ENCODE peak calls at places on chromosome 22, in seven cellular contexts. A is NCI-H1105 treated with DMSO at 0.1 percent for 48 hours, N is left kidney, G is HuH-7.5, B is GM03348, O is AG08395, P is left colon. H is an unnamed sample.

GRCh38 chr22:27416553-27417427 is 384.8 kb downstream of the MN1 start:
- DNase-seq in A (peak; percentile 73), N (peak; percentile 52), G (no peak), B (peak; percentile 88), O (peak; percentile 91), P (no peak), H (peak; percentile 94)

GRCh38 chr22:46649176-46650077 is 29.2 kb downstream of the GRAMD4 start:
- DNase-seq in A (peak; percentile 87), N (peak; percentile 25), G (no peak), B (peak; percentile 45), O (peak; percentile 14), P (no peak), H (peak; percentile 90)

GRCh38 chr22:40178417-40179409 is 988 bp downstream of the TNRC6B start:
- DNase-seq in A (peak; percentile 39), N (peak; percentile 91), G (no peak), B (peak; percentile 20), O (peak; percentile 21), P (no peak), H (no peak)

GRCh38 chr22:50012201-50013181 is at the start of gene IL17REL:
- DNase-seq in A (no peak), N (peak; percentile 67), G (peak; percentile 85), B (peak; percentile 54), O (peak; percentile 54), P (peak; percentile 27), H (peak; percentile 97)

GRCh38 chr22:23655891-23656475 is 23.9 kb upstream of the DRICH1 start:
- DNase-seq in A (no peak), N (no peak), G (no peak), B (no peak), O (no peak), P (no peak), H (no peak)

GRCh38 chr22:44668190-44668885 is 33.7 kb upstream of the PRR5 start:
- DNase-seq in A (no peak), N (peak; percentile 63), G (peak; percentile 47), B (peak; percentile 91), O (peak; percentile 58), P (no peak), H (peak; percentile 81)

GRCh38 chr22:50016988-50017700 is 4.6 kb upstream of the IL17REL start:
- DNase-seq in A (no peak), N (no peak), G (no peak), B (no peak), O (no peak), P (no peak), H (peak; percentile 90)

GRCh38 chr22:36237462-36238347 is 1.6 kb downstream of the APOL2 start:
- DNase-seq in A (peak; percentile 18), N (no peak), G (no peak), B (peak; percentile 50), O (no peak), P (no peak), H (peak; percentile 86)

GRCh38 chr22:36510966-36511881 is 4.4 kb upstream of the FOXRED2 start:
- DNase-seq in A (peak; percentile 12), N (peak; percentile 82), G (peak; percentile 52), B (peak; percentile 65), O (peak; percentile 69), P (no peak), H (peak; percentile 90)

GRCh38 chr22:44409211-44409648 is 88.8 kb downstream of the RTL6 start:
- DNase-seq in A (no peak), N (no peak), G (no peak), B (no peak), O (no peak), P (peak; percentile 7), H (peak; percentile 39)

GRCh38 chr22:46995501-46996360 is 233.3 kb downstream of the TBC1D22A start:
- DNase-seq in A (no peak), N (no peak), G (no peak), B (no peak), O (no peak), P (no peak), H (peak; percentile 65)

GRCh38 chr22:24486501-24486921 is 8.6 kb upstream of the UPB1 start:
- DNase-seq in A (no peak), N (no peak), G (no peak), B (peak; percentile 76), O (peak; percentile 79), P (no peak), H (peak; percentile 93)

GRCh38 chr22:18968011-18968749 is 32.1 kb upstream of the PRODH start:
- DNase-seq in A (no peak), N (peak; percentile 87), G (no peak), B (peak; percentile 70), O (peak; percentile 24), P (no peak), H (peak; percentile 88)

GRCh38 chr22:28907311-28908008 is 24.1 kb downstream of the ZNRF3 start:
- DNase-seq in A (no peak), N (no peak), G (no peak), B (no peak), O (no peak), P (no peak), H (no peak)

GRCh38 chr22:28904211-28904808 is 20.9 kb downstream of the ZNRF3 start:
- DNase-seq in A (no peak), N (peak; percentile 67), G (no peak), B (no peak), O (peak; percentile 36), P (no peak), H (no peak)

GRCh38 chr22:25875461-25875860 is 133.5 kb downstream of the MYO18B start:
- DNase-seq in A (no peak), N (no peak), G (no peak), B (no peak), O (no peak), P (no peak), H (no peak)

GRCh38 chr22:49331223-49331815 is 496.4 kb downstream of the BRD1 start:
- DNase-seq in A (no peak), N (no peak), G (no peak), B (peak; percentile 1), O (no peak), P (no peak), H (peak; percentile 35)

GRCh38 chr22:50461536-50461935 is 13.3 kb downstream of the SBF1 start:
- DNase-seq in A (no peak), N (no peak), G (no peak), B (no peak), O (no peak), P (no peak), H (no peak)

GRCh38 chr22:20013382-20013871 is 3.2 kb downstream of the ARVCF start:
- DNase-seq in A (peak; percentile 4), N (peak; percentile 91), G (no peak), B (peak; percentile 77), O (peak; percentile 61), P (peak; percentile 44), H (peak; percentile 97)

GRCh38 chr22:27128461-27129080 is 471.2 kb downstream of the MIAT start:
- DNase-seq in A (no peak), N (no peak), G (no peak), B (no peak), O (no peak), P (no peak), H (no peak)

GRCh38 chr22:36220457-36220921 is 18.8 kb downstream of the APOL2 start:
- DNase-seq in A (no peak), N (no peak), G (no peak), B (peak; percentile 50), O (peak; percentile 27), P (no peak), H (peak; percentile 82)

GRCh38 chr22:37427128-37427710 is at the start of gene ELFN2:
- DNase-seq in A (no peak), N (peak; percentile 76), G (peak; percentile 62), B (peak; percentile 67), O (no peak), P (no peak), H (peak; percentile 93)

GRCh38 chr22:19070397-19071169 is 51.6 kb downstream of the DGCR2 start:
- DNase-seq in A (no peak), N (no peak), G (no peak), B (no peak), O (no peak), P (no peak), H (no peak)

GRCh38 chr22:46009730-46010129 is 32.8 kb upstream of the WNT7B start:
- DNase-seq in A (no peak), N (no peak), G (no peak), B (no peak), O (no peak), P (no peak), H (peak; percentile 43)

GRCh38 chr22:44740307-44740706 is 12.1 kb upstream of the ARHGAP8 start:
- DNase-seq in A (no peak), N (no peak), G (no peak), B (no peak), O (no peak), P (no peak), H (peak; percentile 45)

GRCh38 chr22:42279425-42280020 is 9.1 kb upstream of the TCF20 start:
- DNase-seq in A (no peak), N (no peak), G (no peak), B (no peak), O (no peak), P (no peak), H (peak; percentile 57)

GRCh38 chr22:46526484-46526839 is 11.0 kb downstream of the CELSR1 start:
- DNase-seq in A (no peak), N (no peak), G (no peak), B (no peak), O (no peak), P (no peak), H (no peak)

GRCh38 chr22:30884211-30885000 is 84.2 kb downstream of the MORC2 start:
- DNase-seq in A (no peak), N (no peak), G (no peak), B (no peak), O (no peak), P (peak; percentile 23), H (peak; percentile 71)